ENCODE peak calls at places on chromosomes 6 and 20, in four cellular contexts. Y, A, X and U are unnamed samples.
A peak's percentile ranks its signal among the peaks of the same experiment; 100 is the strongest.

GRCh38 chr6:158270389-158271127 is 41.7 kb upstream of the TULP4 start:
- DNase-seq in Y (no peak), A (no peak), X (no peak), U (no peak)

GRCh38 chr6:5036309-5036708 is 32.5 kb upstream of the RPP40 start:
- DNase-seq in Y (no peak), A (no peak), X (no peak), U (peak; percentile 47)

GRCh38 chr6:151060096-151060741 is 179.5 kb upstream of the AKAP12 start:
- DNase-seq in Y (peak; percentile 97), A (no peak), X (no peak), U (no peak)

GRCh38 chr6:82712826-82713225 is 349.2 kb downstream of the TPBG start:
- DNase-seq in Y (no peak), A (peak; percentile 86), X (no peak), U (no peak)

GRCh38 chr6:16060039-16060438 is 68.8 kb upstream of the MYLIP start:
- DNase-seq in Y (no peak), A (peak; percentile 87), X (no peak), U (no peak)

GRCh38 chr6:3534599-3534998 is 77.7 kb upstream of the SLC22A23 start:
- DNase-seq in Y (no peak), A (no peak), X (no peak), U (no peak)

GRCh38 chr20:46816916-46817638 is 77.6 kb upstream of the EYA2 start:
- DNase-seq in Y (no peak), A (no peak), X (no peak), U (no peak)

GRCh38 chr6:83893024-83893423 is 33.5 kb downstream of the CYB5R4 start:
- DNase-seq in Y (no peak), A (peak; percentile 52), X (no peak), U (peak; percentile 33)

GRCh38 chr6:21278078-21278790 is 315.3 kb upstream of the SOX4 start:
- DNase-seq in Y (no peak), A (no peak), X (no peak), U (no peak)

GRCh38 chr6:107600936-107601335 is 111.0 kb downstream of the SOBP start:
- DNase-seq in Y (peak; percentile 39), A (no peak), X (no peak), U (no peak)

GRCh38 chr6:94144807-94145206 is 725.4 kb upstream of the EPHA7 start:
- DNase-seq in Y (no peak), A (no peak), X (no peak), U (no peak)

GRCh38 chr20:23245553-23246128 is 105.0 kb upstream of the NXT1 start:
- DNase-seq in Y (no peak), A (no peak), X (no peak), U (no peak)

GRCh38 chr20:49814057-49814675 is 1.5 kb downstream of the SLC9A8 start:
- DNase-seq in Y (no peak), A (peak; percentile 65), X (no peak), U (no peak)

GRCh38 chr20:53926428-53927028 is 143.9 kb downstream of the BCAS1 start:
- DNase-seq in Y (peak; percentile 99), A (no peak), X (no peak), U (no peak)

GRCh38 chr6:15066433-15067337 is 179.2 kb upstream of the JARID2 start:
- DNase-seq in Y (no peak), A (no peak), X (no peak), U (no peak)

GRCh38 chr20:25865715-25866656 is 169.3 kb upstream of the ZNF337 start:
- DNase-seq in Y (no peak), A (peak; percentile 32), X (peak; percentile 69), U (no peak)

GRCh38 chr20:64201653-64202052 is 37.4 kb downstream of the MYT1 start:
- DNase-seq in Y (no peak), A (no peak), X (no peak), U (no peak)

GRCh38 chr6:148508401-148509151 is 165.9 kb downstream of the SASH1 start:
- DNase-seq in Y (no peak), A (no peak), X (no peak), U (no peak)

GRCh38 chr6:39339557-39340555 is 17.4 kb upstream of the KCNK16 start:
- DNase-seq in Y (no peak), A (peak; percentile 92), X (no peak), U (no peak)

GRCh38 chr6:155521719-155522118 is 66.1 kb upstream of the NOX3 start:
- DNase-seq in Y (no peak), A (no peak), X (no peak), U (no peak)

GRCh38 chr6:90039911-90040310 is 145.6 kb downstream of the GJA10 start:
- DNase-seq in Y (no peak), A (no peak), X (no peak), U (no peak)

GRCh38 chr20:52054123-52054522 is 137.5 kb downstream of the ZFP64 start:
- DNase-seq in Y (no peak), A (no peak), X (no peak), U (no peak)

GRCh38 chr6:140427842-140428241 is 1053.4 kb upstream of the CITED2 start:
- DNase-seq in Y (no peak), A (no peak), X (no peak), U (no peak)

GRCh38 chr20:4014031-4014474 is 1.3 kb downstream of the RNF24 start:
- DNase-seq in Y (peak; percentile 60), A (peak; percentile 84), X (no peak), U (peak; percentile 31)

GRCh38 chr6:146113055-146113623 is 84.3 kb downstream of the GRM1 start:
- DNase-seq in Y (no peak), A (no peak), X (no peak), U (no peak)

GRCh38 chr20:11992426-11992825 is 74.7 kb downstream of the BTBD3 start:
- DNase-seq in Y (no peak), A (no peak), X (no peak), U (no peak)

GRCh38 chr20:43459022-43459942 is 1.6 kb downstream of the SRSF6 start:
- DNase-seq in Y (no peak), A (no peak), X (no peak), U (no peak)

GRCh38 chr20:8523684-8524083 is 391.6 kb downstream of the PLCB1 start:
- DNase-seq in Y (no peak), A (no peak), X (no peak), U (no peak)

GRCh38 chr20:45857836-45858250 is 429 bp downstream of the ZSWIM3 start:
- DNase-seq in Y (no peak), A (peak; percentile 33), X (peak; percentile 42), U (no peak)

GRCh38 chr6:106339334-106340029 is 13.9 kb upstream of the ATG5 start:
- DNase-seq in Y (peak; percentile 51), A (peak; percentile 72), X (no peak), U (peak; percentile 69)

GRCh38 chr20:33099842-33100538 is 20.5 kb downstream of the BPIFB4 start:
- DNase-seq in Y (no peak), A (no peak), X (no peak), U (no peak)

GRCh38 chr20:25459111-25459830 is 51.8 kb downstream of the GINS1 start:
- DNase-seq in Y (no peak), A (no peak), X (no peak), U (no peak)

GRCh38 chr20:24497851-24498250 is 28.4 kb downstream of the SYNDIG1 start:
- DNase-seq in Y (peak; percentile 25), A (peak; percentile 91), X (no peak), U (no peak)

GRCh38 chr20:10453241-10453640 is 18.1 kb downstream of the SLX4IP start:
- DNase-seq in Y (no peak), A (peak; percentile 39), X (peak; percentile 8), U (no peak)

GRCh38 chr6:45655630-45656422 is 278.1 kb upstream of the SUPT3H start:
- DNase-seq in Y (peak; percentile 99), A (no peak), X (no peak), U (no peak)

GRCh38 chr20:47024461-47024937 is 129.9 kb downstream of the EYA2 start:
- DNase-seq in Y (no peak), A (no peak), X (no peak), U (no peak)